ENCODE peak calls at places on chromosomes 4 and X, in six cellular contexts. V is H54, M is K562, H is A549, Z is lower leg skin, P is prostate gland. L is an unnamed sample.

GRCh38 chr4:36651253-36651652 is 369.8 kb downstream of the DTHD1 start:
- DNase-seq in V (no peak), M (no peak), H (no peak), Z (no peak), P (no peak), L (no peak)

GRCh38 chr4:20178902-20179576 is 72.7 kb upstream of the SLIT2 start:
- DNase-seq in V (no peak), M (no peak), H (no peak), Z (no peak), P (no peak), L (no peak)

GRCh38 chr4:3477750-3478430 is 14.8 kb downstream of the DOK7 start:
- DNase-seq in V (peak), M (no peak), H (no peak), Z (no peak), P (no peak), L (no peak)

GRCh38 chrX:112851161-112851779 is 10.6 kb upstream of the AMOT start:
- DNase-seq in V (no peak), M (no peak), H (no peak), Z (no peak), P (no peak), L (no peak)

GRCh38 chr4:151600432-151600831 is 160.4 kb downstream of the GATB start:
- DNase-seq in V (no peak), M (no peak), H (no peak), Z (no peak), P (no peak), L (no peak)

GRCh38 chr4:108081251-108081650 is 87.5 kb downstream of the LEF1 start:
- DNase-seq in V (no peak), M (no peak), H (no peak), Z (no peak), P (no peak), L (no peak)

GRCh38 chr4:100118213-100118612 is 72.1 kb downstream of the DDIT4L start:
- DNase-seq in V (no peak), M (no peak), H (no peak), Z (no peak), P (no peak), L (no peak)

GRCh38 chr4:119197772-119198212 is 14.7 kb upstream of the USP53 start:
- DNase-seq in V (no peak), M (no peak), H (no peak), Z (no peak), P (no peak), L (no peak)

GRCh38 chrX:86369847-86370630 is 221.8 kb downstream of the DACH2 start:
- DNase-seq in V (no peak), M (no peak), H (no peak), Z (no peak), P (no peak), L (no peak)

GRCh38 chrX:8639949-8640348 is 92.0 kb downstream of the ANOS1 start:
- DNase-seq in V (no peak), M (no peak), H (no peak), Z (no peak), P (no peak), L (no peak)

GRCh38 chr4:39053983-39054382 is 8.0 kb upstream of the KLHL5 start:
- DNase-seq in V (no peak), M (no peak), H (no peak), Z (no peak), P (no peak), L (no peak)

GRCh38 chr4:24405926-24406325 is 178.4 kb downstream of the DHX15 start:
- DNase-seq in V (no peak), M (no peak), H (no peak), Z (no peak), P (no peak), L (no peak)

GRCh38 chr4:8606966-8607365 is 14.4 kb downstream of the CPZ start:
- DNase-seq in V (no peak), M (no peak), H (no peak), Z (no peak), P (no peak), L (no peak)

GRCh38 chr4:79852305-79852730 is 220.7 kb downstream of the ANTXR2 start:
- DNase-seq in V (no peak), M (no peak), H (no peak), Z (no peak), P (no peak), L (no peak)

GRCh38 chr4:21554510-21554909 is 394.1 kb downstream of the KCNIP4 start:
- DNase-seq in V (no peak), M (no peak), H (no peak), Z (no peak), P (no peak), L (no peak)

GRCh38 chr4:139918994-139919393 is 235.0 kb downstream of the MAML3 start:
- DNase-seq in V (no peak), M (no peak), H (no peak), Z (no peak), P (no peak), L (no peak)

GRCh38 chr4:139918591-139918990 is 235.4 kb downstream of the MAML3 start:
- DNase-seq in V (no peak), M (no peak), H (no peak), Z (no peak), P (no peak), L (no peak)

GRCh38 chr4:139920552-139920951 is 233.4 kb downstream of the MAML3 start:
- DNase-seq in V (no peak), M (no peak), H (no peak), Z (no peak), P (no peak), L (no peak)

GRCh38 chr4:139917896-139918295 is 236.1 kb downstream of the MAML3 start:
- DNase-seq in V (no peak), M (no peak), H (no peak), Z (no peak), P (no peak), L (no peak)

GRCh38 chr4:139919513-139919912 is 234.5 kb downstream of the MAML3 start:
- DNase-seq in V (no peak), M (no peak), H (no peak), Z (no peak), P (no peak), L (no peak)
- TF ChIP-seq POLR2A in V (no peak), M (no peak), H (no peak), Z (no peak), P (no peak), L (no peak)

GRCh38 chr4:82421796-82422560 is 8.3 kb downstream of the HNRNPDL start:
- DNase-seq in V (no peak), M (no peak), H (no peak), Z (no peak), P (no peak), L (no peak)
- TF ChIP-seq POLR2A in V (no peak), M (peak), H (no peak), Z (no peak), P (no peak), L (no peak)

DNA sequence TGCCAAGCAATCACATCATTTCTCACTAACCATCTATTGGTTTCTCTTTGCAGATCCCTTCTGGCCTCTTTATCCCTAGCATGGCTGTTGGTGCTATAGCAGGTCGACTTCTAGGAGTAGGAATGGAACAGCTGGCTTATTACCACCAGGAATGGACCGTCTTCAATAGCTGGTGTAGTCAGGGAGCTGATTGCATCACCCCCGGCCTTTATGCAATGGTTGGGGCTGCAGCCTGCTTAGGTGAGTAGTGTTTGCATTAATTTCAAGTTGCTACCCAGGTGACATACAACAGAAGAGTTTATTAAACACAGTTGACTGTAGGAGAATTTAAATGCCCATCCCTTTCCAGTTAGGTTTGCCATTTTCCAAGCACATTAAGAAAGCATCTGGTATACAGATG is 112.2 kb downstream of the AKAP4 start:
- DNase-seq in V (no peak), M (no peak), H (no peak), Z (no peak), P (no peak), L (no peak)
- TF ChIP-seq POLR2A in V (no peak), M (no peak), H (no peak), Z (no peak), P (no peak), L (no peak)

DNA sequence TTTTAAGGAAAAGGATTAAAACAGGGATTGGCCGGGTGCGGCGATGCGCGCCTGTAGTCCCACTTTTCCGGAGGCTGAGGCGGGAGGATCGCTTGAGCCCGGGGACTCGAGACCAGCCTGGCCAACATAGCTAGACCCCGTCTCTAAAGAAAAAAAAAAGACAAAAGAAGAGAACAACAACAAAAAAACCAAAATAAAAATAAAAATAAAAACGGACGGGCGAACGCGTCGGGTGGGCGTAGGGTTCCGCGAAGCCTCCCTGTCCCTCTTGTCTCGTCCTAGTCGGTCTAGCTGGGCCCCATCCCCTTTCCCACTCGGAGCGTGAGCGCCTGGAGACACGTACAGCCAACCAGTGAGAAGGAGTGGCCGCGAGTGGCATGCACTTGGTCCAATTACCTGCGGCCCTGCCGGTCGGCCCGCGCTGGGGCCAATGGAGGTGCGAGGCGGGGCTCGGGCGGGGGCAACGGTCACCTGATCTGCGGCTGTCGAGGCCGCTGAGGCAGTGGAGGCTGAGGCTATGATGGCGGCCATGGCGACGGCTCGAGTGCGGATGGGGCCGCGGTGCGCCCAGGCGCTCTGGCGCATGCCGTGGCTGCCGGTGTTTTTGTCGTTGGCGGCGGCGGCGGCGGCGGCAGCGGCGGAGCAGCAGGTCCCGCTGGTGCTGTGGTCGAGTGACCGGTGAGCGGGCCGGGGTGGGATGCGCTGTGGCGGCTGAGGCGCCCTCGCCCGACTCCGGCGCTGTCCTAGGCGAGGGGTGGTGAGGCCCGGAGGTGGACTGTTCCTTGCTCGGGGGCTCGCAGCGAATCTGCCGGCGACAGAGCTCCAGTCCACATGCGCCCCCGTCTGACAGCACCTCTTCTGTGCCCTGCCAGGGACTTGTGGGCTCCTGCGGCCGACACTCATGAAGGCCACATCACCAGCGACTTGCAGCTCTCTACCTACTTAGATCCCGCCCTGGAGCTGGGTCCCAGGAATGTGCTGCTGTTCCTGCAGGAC is at the start of gene ATP6AP1:
- DNase-seq in V (peak), M (peak), H (peak), Z (peak), P (peak), L (peak)
- TF ChIP-seq POLR2A in V (peak), M (peak), H (peak), Z (no peak), P (peak), L (peak)

GRCh38 chrX:131057706-131058105 is 440 bp upstream of the ARHGAP36 start:
- DNase-seq in V (no peak), M (no peak), H (no peak), Z (no peak), P (no peak), L (no peak)
- TF ChIP-seq POLR2A in V (no peak), M (no peak), H (no peak), Z (no peak), P (no peak), L (no peak)

GRCh38 chr4:1155314-1155713 is 17.1 kb downstream of the SPON2 start:
- DNase-seq in V (no peak), M (no peak), H (no peak), Z (no peak), P (no peak), L (no peak)

GRCh38 chr4:1153567-1154090 is 18.8 kb downstream of the SPON2 start:
- DNase-seq in V (no peak), M (no peak), H (no peak), Z (no peak), P (no peak), L (no peak)

GRCh38 chr4:1156069-1156468 is 16.3 kb downstream of the SPON2 start:
- DNase-seq in V (no peak), M (no peak), H (no peak), Z (no peak), P (no peak), L (no peak)

GRCh38 chr4:1154126-1154522 is 18.3 kb downstream of the SPON2 start:
- DNase-seq in V (no peak), M (peak), H (no peak), Z (no peak), P (no peak), L (no peak)

DNA sequence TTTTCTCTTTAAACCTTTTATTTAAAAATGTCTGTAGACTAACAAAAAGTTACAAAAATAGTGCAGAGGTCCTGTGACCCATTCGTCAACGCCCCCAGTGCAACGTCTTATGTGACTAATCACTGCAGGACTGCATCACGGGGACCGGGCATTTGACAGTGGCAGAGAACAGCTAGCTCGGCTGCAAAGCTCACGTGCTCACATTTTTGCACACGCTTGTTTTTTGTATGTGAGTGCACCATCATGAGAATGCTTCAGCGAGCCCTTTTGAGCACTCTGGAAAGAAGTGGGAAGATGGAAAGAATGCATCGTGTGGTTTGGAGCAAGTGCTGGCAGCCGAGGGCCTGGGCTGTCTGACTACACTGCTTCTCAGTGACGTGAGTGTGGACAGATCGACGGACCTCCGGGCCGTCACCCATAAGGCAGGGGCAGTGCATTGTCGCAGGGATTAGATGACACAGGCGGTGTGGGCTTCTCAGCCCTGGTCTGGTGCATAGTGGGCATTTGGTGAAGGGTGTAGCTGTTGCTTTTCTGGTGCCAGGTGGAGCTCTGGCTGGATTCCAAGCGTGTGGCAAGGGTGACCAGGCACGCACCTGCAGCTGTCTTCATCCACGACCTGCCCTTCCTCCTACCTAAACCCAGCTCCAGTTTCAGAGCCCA is 17.7 kb downstream of the SPON2 start:
- DNase-seq in V (no peak), M (no peak), H (no peak), Z (no peak), P (no peak), L (no peak)
- TF ChIP-seq POLR2A in V (no peak), M (no peak), H (no peak), Z (no peak), P (no peak), L (no peak)

GRCh38 chr4:130054895-130055294 is 958.9 kb downstream of the C4orf33 start:
- DNase-seq in V (no peak), M (no peak), H (no peak), Z (no peak), P (no peak), L (no peak)
- TF ChIP-seq POLR2A in V (no peak), M (no peak), H (no peak), Z (no peak), P (no peak), L (no peak)

L was measured in erythroblast.